ENCODE peak calls at places on chromosomes 12 and 14, in seven cellular contexts. One of them, this sample, is unnamed.

GRCh38 chr14:23829736-23830474 is 123.7 kb upstream of the DHRS4 start:
- DNase-seq in CD4-positive, alpha-beta T cell: no peak
- DNase-seq in RWPE1: peak
- DNase-seq in GM10248: no peak
- DNase-seq in GM13976: no peak
- DNase-seq in heart left ventricle: no peak
- DNase-seq in nephron progenitor cell: no peak
- DNase-seq in this sample: no peak

GRCh38 chr12:12511021-12511783 is 51.5 kb downstream of the DUSP16 start:
- DNase-seq in CD4-positive, alpha-beta T cell: no peak
- DNase-seq in RWPE1: peak
- DNase-seq in GM10248: no peak
- DNase-seq in GM13976: no peak
- DNase-seq in heart left ventricle: no peak
- DNase-seq in nephron progenitor cell: no peak
- DNase-seq in this sample: no peak

GRCh38 chr12:19778111-19778688 is 338.9 kb downstream of the AEBP2 start:
- DNase-seq in CD4-positive, alpha-beta T cell: no peak
- DNase-seq in RWPE1: no peak
- DNase-seq in GM10248: no peak
- DNase-seq in GM13976: no peak
- DNase-seq in heart left ventricle: no peak
- DNase-seq in nephron progenitor cell: no peak
- DNase-seq in this sample: no peak

GRCh38 chr14:33839193-33840076 is 111.4 kb downstream of the EGLN3 start:
- DNase-seq in CD4-positive, alpha-beta T cell: peak
- DNase-seq in RWPE1: peak
- DNase-seq in GM10248: peak
- DNase-seq in GM13976: peak
- DNase-seq in heart left ventricle: no peak
- DNase-seq in nephron progenitor cell: peak
- DNase-seq in this sample: peak

GRCh38 chr12:44817687-44818086 is 58.4 kb downstream of the NELL2 start:
- DNase-seq in CD4-positive, alpha-beta T cell: no peak
- DNase-seq in RWPE1: no peak
- DNase-seq in GM10248: no peak
- DNase-seq in GM13976: no peak
- DNase-seq in heart left ventricle: no peak
- DNase-seq in nephron progenitor cell: no peak
- DNase-seq in this sample: no peak

GRCh38 chr12:113581342-113581741 is 109.7 kb upstream of the LHX5 start:
- DNase-seq in CD4-positive, alpha-beta T cell: no peak
- DNase-seq in RWPE1: no peak
- DNase-seq in GM10248: no peak
- DNase-seq in GM13976: no peak
- DNase-seq in heart left ventricle: no peak
- DNase-seq in nephron progenitor cell: no peak
- DNase-seq in this sample: no peak

GRCh38 chr12:3530548-3530947 is 39.5 kb downstream of the PRMT8 start:
- DNase-seq in CD4-positive, alpha-beta T cell: no peak
- DNase-seq in RWPE1: no peak
- DNase-seq in GM10248: no peak
- DNase-seq in GM13976: no peak
- DNase-seq in heart left ventricle: no peak
- DNase-seq in nephron progenitor cell: no peak
- DNase-seq in this sample: no peak

GRCh38 chr14:104119119-104119699 is 19.2 kb upstream of the KIF26A start:
- DNase-seq in CD4-positive, alpha-beta T cell: no peak
- DNase-seq in RWPE1: no peak
- DNase-seq in GM10248: no peak
- DNase-seq in GM13976: no peak
- DNase-seq in heart left ventricle: peak
- DNase-seq in nephron progenitor cell: no peak
- DNase-seq in this sample: no peak

GRCh38 chr12:69570545-69571399 is 14.5 kb upstream of the CCT2 start:
- DNase-seq in CD4-positive, alpha-beta T cell: peak
- DNase-seq in RWPE1: peak
- DNase-seq in GM10248: peak
- DNase-seq in GM13976: peak
- DNase-seq in heart left ventricle: no peak
- DNase-seq in nephron progenitor cell: peak
- DNase-seq in this sample: peak

GRCh38 chr12:40551466-40551865 is 140.8 kb upstream of the CNTN1 start:
- DNase-seq in CD4-positive, alpha-beta T cell: no peak
- DNase-seq in RWPE1: no peak
- DNase-seq in GM10248: no peak
- DNase-seq in GM13976: no peak
- DNase-seq in heart left ventricle: no peak
- DNase-seq in nephron progenitor cell: no peak
- DNase-seq in this sample: no peak

GRCh38 chr12:22856120-22856699 is 231.2 kb downstream of the ETNK1 start:
- DNase-seq in CD4-positive, alpha-beta T cell: no peak
- DNase-seq in RWPE1: peak
- DNase-seq in GM10248: no peak
- DNase-seq in GM13976: peak
- DNase-seq in heart left ventricle: no peak
- DNase-seq in nephron progenitor cell: no peak
- DNase-seq in this sample: no peak

GRCh38 chr12:210277-211141 is 3.4 kb downstream of the SLC6A12 start:
- DNase-seq in CD4-positive, alpha-beta T cell: no peak
- DNase-seq in RWPE1: no peak
- DNase-seq in GM10248: no peak
- DNase-seq in GM13976: no peak
- DNase-seq in heart left ventricle: peak
- DNase-seq in nephron progenitor cell: no peak
- DNase-seq in this sample: no peak

GRCh38 chr12:124515981-124516380 is 51.4 kb downstream of the NCOR2 start:
- DNase-seq in CD4-positive, alpha-beta T cell: no peak
- DNase-seq in RWPE1: no peak
- DNase-seq in GM10248: no peak
- DNase-seq in GM13976: no peak
- DNase-seq in heart left ventricle: peak
- DNase-seq in nephron progenitor cell: no peak
- DNase-seq in this sample: no peak

GRCh38 chr12:115657081-115658013 is 620.1 kb downstream of the MED13L start:
- DNase-seq in CD4-positive, alpha-beta T cell: no peak
- DNase-seq in RWPE1: peak
- DNase-seq in GM10248: no peak
- DNase-seq in GM13976: no peak
- DNase-seq in heart left ventricle: no peak
- DNase-seq in nephron progenitor cell: no peak
- DNase-seq in this sample: no peak

GRCh38 chr14:64217318-64217717 is 76.9 kb downstream of the ESR2 start:
- DNase-seq in CD4-positive, alpha-beta T cell: no peak
- DNase-seq in RWPE1: no peak
- DNase-seq in GM10248: no peak
- DNase-seq in GM13976: no peak
- DNase-seq in heart left ventricle: no peak
- DNase-seq in nephron progenitor cell: no peak
- DNase-seq in this sample: no peak

GRCh38 chr12:58487280-58488141 is 432.8 kb downstream of the LRIG3 start:
- DNase-seq in CD4-positive, alpha-beta T cell: no peak
- DNase-seq in RWPE1: no peak
- DNase-seq in GM10248: no peak
- DNase-seq in GM13976: no peak
- DNase-seq in heart left ventricle: no peak
- DNase-seq in nephron progenitor cell: no peak
- DNase-seq in this sample: no peak

GRCh38 chr14:38420045-38420444 is 164.2 kb upstream of the CLEC14A start:
- DNase-seq in CD4-positive, alpha-beta T cell: no peak
- DNase-seq in RWPE1: no peak
- DNase-seq in GM10248: no peak
- DNase-seq in GM13976: no peak
- DNase-seq in heart left ventricle: no peak
- DNase-seq in nephron progenitor cell: no peak
- DNase-seq in this sample: no peak

GRCh38 chr12:80712866-80713265 is 3.8 kb upstream of the MYF5 start:
- DNase-seq in CD4-positive, alpha-beta T cell: no peak
- DNase-seq in RWPE1: no peak
- DNase-seq in GM10248: no peak
- DNase-seq in GM13976: no peak
- DNase-seq in heart left ventricle: no peak
- DNase-seq in nephron progenitor cell: no peak
- DNase-seq in this sample: no peak

GRCh38 chr14:85532981-85533820 is 3.3 kb downstream of the FLRT2 start:
- DNase-seq in CD4-positive, alpha-beta T cell: no peak
- DNase-seq in RWPE1: peak
- DNase-seq in GM10248: no peak
- DNase-seq in GM13976: peak
- DNase-seq in heart left ventricle: peak
- DNase-seq in nephron progenitor cell: peak
- DNase-seq in this sample: peak

GRCh38 chr14:27392153-27392552 is 794.3 kb upstream of the NOVA1 start:
- DNase-seq in CD4-positive, alpha-beta T cell: no peak
- DNase-seq in RWPE1: no peak
- DNase-seq in GM10248: no peak
- DNase-seq in GM13976: no peak
- DNase-seq in heart left ventricle: no peak
- DNase-seq in nephron progenitor cell: no peak
- DNase-seq in this sample: no peak

GRCh38 chr12:48183091-48183875 is at the start of gene CCDC184:
- DNase-seq in CD4-positive, alpha-beta T cell: peak
- DNase-seq in RWPE1: peak
- DNase-seq in GM10248: peak
- DNase-seq in GM13976: peak
- DNase-seq in heart left ventricle: peak
- DNase-seq in nephron progenitor cell: peak
- DNase-seq in this sample: peak
- TF ChIP-seq CTCF in CD4-positive, alpha-beta T cell: peak
- TF ChIP-seq CTCF in RWPE1: peak
- TF ChIP-seq CTCF in GM10248: peak
- TF ChIP-seq CTCF in GM13976: peak
- TF ChIP-seq CTCF in heart left ventricle: no peak
- TF ChIP-seq CTCF in nephron progenitor cell: no peak
- TF ChIP-seq CTCF in this sample: peak

DNA sequence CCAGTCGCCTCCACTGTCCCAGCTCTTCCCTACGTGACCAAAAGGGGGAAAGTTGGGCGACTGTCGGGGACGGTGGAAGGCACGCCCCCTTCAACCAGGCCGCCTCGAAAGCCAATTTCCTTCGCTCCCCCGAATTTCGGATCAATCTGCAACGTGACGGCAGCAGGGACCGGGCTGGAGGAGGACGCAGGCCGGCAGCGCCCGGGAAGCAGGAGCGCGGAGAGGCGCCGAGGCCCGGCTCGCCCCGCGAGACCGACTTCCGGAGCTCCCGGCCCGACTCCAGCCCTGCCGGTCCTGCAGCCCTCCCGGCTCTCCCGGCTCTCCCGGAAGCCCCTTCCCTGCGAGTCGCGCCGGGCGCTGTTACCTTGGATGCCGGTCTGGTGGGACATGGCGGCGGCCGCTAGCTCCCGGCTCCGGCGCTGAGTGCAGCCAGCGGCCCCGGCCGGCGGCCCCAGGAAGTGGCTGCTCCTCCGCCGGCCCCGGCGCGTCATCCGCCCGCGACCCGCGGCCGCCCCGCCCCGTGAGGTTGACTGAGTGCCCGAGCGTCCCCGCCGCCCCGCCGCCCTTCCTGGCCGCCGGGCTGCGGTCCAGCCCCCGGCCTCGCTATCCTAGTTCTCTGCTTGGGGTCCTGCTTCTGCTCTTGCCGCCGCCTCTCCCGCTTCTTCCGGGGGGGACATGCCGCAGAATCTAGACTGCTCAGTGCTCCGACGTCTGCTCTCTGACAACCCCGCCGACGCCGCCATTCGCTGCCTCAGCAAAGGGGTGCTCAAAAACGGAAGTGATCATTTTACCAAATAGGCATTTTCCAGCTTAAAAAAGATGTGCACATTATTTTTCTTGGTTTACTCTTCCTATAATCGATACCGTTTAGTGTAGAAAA is at the start of gene TWF1:
- DNase-seq in CD4-positive, alpha-beta T cell: peak
- DNase-seq in RWPE1: peak
- DNase-seq in GM10248: peak
- DNase-seq in GM13976: peak
- DNase-seq in heart left ventricle: peak
- DNase-seq in nephron progenitor cell: peak
- DNase-seq in this sample: peak
- TF ChIP-seq CTCF in CD4-positive, alpha-beta T cell: no peak
- TF ChIP-seq CTCF in RWPE1: peak
- TF ChIP-seq CTCF in GM10248: no peak
- TF ChIP-seq CTCF in GM13976: no peak
- TF ChIP-seq CTCF in heart left ventricle: peak
- TF ChIP-seq CTCF in nephron progenitor cell: peak
- TF ChIP-seq CTCF in this sample: peak

GRCh38 chr12:56257491-56258067 is 605 bp downstream of the ANKRD52 start:
- DNase-seq in CD4-positive, alpha-beta T cell: peak
- DNase-seq in RWPE1: peak
- DNase-seq in GM10248: no peak
- DNase-seq in GM13976: peak
- DNase-seq in heart left ventricle: no peak
- DNase-seq in nephron progenitor cell: peak
- DNase-seq in this sample: peak
- TF ChIP-seq CTCF in CD4-positive, alpha-beta T cell: no peak
- TF ChIP-seq CTCF in RWPE1: no peak
- TF ChIP-seq CTCF in GM10248: no peak
- TF ChIP-seq CTCF in GM13976: no peak
- TF ChIP-seq CTCF in heart left ventricle: no peak
- TF ChIP-seq CTCF in nephron progenitor cell: no peak
- TF ChIP-seq CTCF in this sample: no peak

GRCh38 chr12:120854804-120855203 is 49.4 kb downstream of the SPPL3 start:
- DNase-seq in CD4-positive, alpha-beta T cell: no peak
- DNase-seq in RWPE1: no peak
- DNase-seq in GM10248: no peak
- DNase-seq in GM13976: no peak
- DNase-seq in heart left ventricle: no peak
- DNase-seq in nephron progenitor cell: no peak
- DNase-seq in this sample: no peak

GRCh38 chr12:120855823-120856589 is 48.2 kb downstream of the SPPL3 start:
- DNase-seq in CD4-positive, alpha-beta T cell: no peak
- DNase-seq in RWPE1: no peak
- DNase-seq in GM10248: no peak
- DNase-seq in GM13976: no peak
- DNase-seq in heart left ventricle: no peak
- DNase-seq in nephron progenitor cell: no peak
- DNase-seq in this sample: no peak

GRCh38 chr12:120853188-120853587 is 51.0 kb downstream of the SPPL3 start:
- DNase-seq in CD4-positive, alpha-beta T cell: no peak
- DNase-seq in RWPE1: no peak
- DNase-seq in GM10248: no peak
- DNase-seq in GM13976: no peak
- DNase-seq in heart left ventricle: no peak
- DNase-seq in nephron progenitor cell: no peak
- DNase-seq in this sample: no peak

GRCh38 chr12:120858306-120859088 is 45.7 kb downstream of the SPPL3 start:
- DNase-seq in CD4-positive, alpha-beta T cell: no peak
- DNase-seq in RWPE1: no peak
- DNase-seq in GM10248: no peak
- DNase-seq in GM13976: no peak
- DNase-seq in heart left ventricle: no peak
- DNase-seq in nephron progenitor cell: no peak
- DNase-seq in this sample: no peak

DNA sequence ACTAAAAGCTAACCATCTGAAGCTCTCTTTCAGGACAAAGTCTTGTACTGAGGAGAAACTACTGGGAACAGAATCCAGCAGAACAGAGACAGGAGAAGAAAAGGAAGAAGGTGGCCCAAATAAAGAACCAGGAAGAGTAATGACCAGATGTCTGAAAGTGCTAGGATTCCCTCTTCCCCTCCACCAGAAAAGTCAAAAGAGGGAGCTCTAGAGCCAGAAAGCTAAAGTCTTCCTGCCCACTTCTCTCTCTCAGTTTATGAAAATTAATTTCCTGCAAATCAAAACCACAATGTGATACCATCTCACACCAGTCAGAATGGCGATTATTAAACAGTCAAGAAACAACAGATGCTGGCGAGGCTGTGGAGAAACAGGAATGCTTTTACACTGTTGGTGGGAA is 47.2 kb downstream of the SPPL3 start:
- DNase-seq in CD4-positive, alpha-beta T cell: no peak
- DNase-seq in RWPE1: no peak
- DNase-seq in GM10248: no peak
- DNase-seq in GM13976: no peak
- DNase-seq in heart left ventricle: no peak
- DNase-seq in nephron progenitor cell: no peak
- DNase-seq in this sample: no peak
- TF ChIP-seq CTCF in CD4-positive, alpha-beta T cell: peak
- TF ChIP-seq CTCF in RWPE1: no peak
- TF ChIP-seq CTCF in GM10248: peak
- TF ChIP-seq CTCF in GM13976: peak
- TF ChIP-seq CTCF in heart left ventricle: no peak
- TF ChIP-seq CTCF in nephron progenitor cell: no peak
- TF ChIP-seq CTCF in this sample: no peak

This sample was measured in neural crest cell.